ENCODE peak calls at places on chromosome 19, in four cellular contexts. G is astrocyte, I is osteoblast, P is A549. R is an unnamed sample. For H3K4me1, the result is how much of the 10 kb centered on the place peaks cover.

GRCh38 chr19:52532480-52532879 is 5.0 kb downstream of the ZNF808 start:
- DNase-seq in G (no peak), P (no peak), I (no peak), R (no peak)

GRCh38 chr19:16113727-16114126 is 2.0 kb downstream of the RAB8A start:
- DNase-seq in I (peak), P (no peak), G (no peak), R (no peak)

GRCh38 chr19:45769821-45770191 is 754 bp upstream of the SIX5 start:
- DNase-seq in P (peak), G (no peak), I (no peak), R (no peak)

GRCh38 chr19:50793558-50794065 is 3.4 kb downstream of the ACP4 start:
- DNase-seq in G (no peak), P (no peak), I (peak), R (no peak)

GRCh38 chr19:50252111-50252886 is 48.9 kb downstream of the MYH14 start:
- DNase-seq in I (peak), G (no peak), P (peak), R (no peak)

GRCh38 chr19:16698914-16699313 is 20.7 kb upstream of the NWD1 start:
- DNase-seq in I (no peak), P (no peak), G (no peak), R (no peak)

GRCh38 chr19:29714371-29714952 is 599 bp downstream of the C19orf12 start:
- DNase-seq in P (no peak), G (no peak), I (peak), R (no peak)

GRCh38 chr19:16232127-16232526 is 34.4 kb downstream of the AP1M1 start:
- DNase-seq in I (peak), G (no peak), P (no peak), R (no peak)

GRCh38 chr19:33419763-33420080 is 46.2 kb downstream of the CEBPG start:
- DNase-seq in G (no peak), I (peak), P (no peak), R (no peak)

GRCh38 chr19:45764487-45764886 is 4.6 kb downstream of the SIX5 start:
- DNase-seq in P (no peak), I (peak), G (no peak), R (no peak)

GRCh38 chr19:44741841-44742352 is 6.6 kb upstream of the BCL3 start:
- DNase-seq in P (peak), G (peak), I (peak), R (no peak)

GRCh38 chr19:2054763-2055162 is 3.7 kb upstream of the MKNK2 start:
- DNase-seq in P (no peak), I (peak), G (no peak), R (no peak)

GRCh38 chr19:54133312-54133956 is 4.1 kb upstream of the CNOT3 start:
- DNase-seq in G (peak), P (peak), I (no peak), R (peak)

GRCh38 chr19:49807888-49808675 is 5.0 kb downstream of the FUZ start:
- DNase-seq in I (peak), P (no peak), G (no peak), R (no peak)

GRCh38 chr19:56137405-56137804 is 3.7 kb upstream of the ZNF444 start:
- DNase-seq in P (peak), G (no peak), I (peak), R (no peak)

GRCh38 chr19:49542446-49542845 is 14.6 kb downstream of the RCN3 start:
- DNase-seq in G (no peak), I (peak), P (no peak), R (no peak)

GRCh38 chr19:42850981-42851717 is 28.4 kb downstream of the PSG1 start:
- DNase-seq in I (peak), G (peak), P (peak), R (no peak)

GRCh38 chr19:33133438-33134031 is 1.6 kb downstream of the WDR88 start:
- DNase-seq in I (peak), P (peak), G (no peak), R (no peak)

GRCh38 chr19:54449701-54450069 is 686 bp downstream of the LENG8 start:
- DNase-seq in G (no peak), P (no peak), I (peak), R (peak)

GRCh38 chr19:45451181-45451849 is 16.5 kb upstream of the FOSB start:
- DNase-seq in P (no peak), G (peak), I (peak), R (peak)

GRCh38 chr19:41575998-41576397 is at the start of gene CEACAM21:
- DNase-seq in I (no peak), G (no peak), P (no peak), R (no peak)

GRCh38 chr19:18419699-18420460 is 682 bp downstream of the SSBP4 start:
- DNase-seq in P (no peak), G (no peak), I (peak), R (no peak)

DNA sequence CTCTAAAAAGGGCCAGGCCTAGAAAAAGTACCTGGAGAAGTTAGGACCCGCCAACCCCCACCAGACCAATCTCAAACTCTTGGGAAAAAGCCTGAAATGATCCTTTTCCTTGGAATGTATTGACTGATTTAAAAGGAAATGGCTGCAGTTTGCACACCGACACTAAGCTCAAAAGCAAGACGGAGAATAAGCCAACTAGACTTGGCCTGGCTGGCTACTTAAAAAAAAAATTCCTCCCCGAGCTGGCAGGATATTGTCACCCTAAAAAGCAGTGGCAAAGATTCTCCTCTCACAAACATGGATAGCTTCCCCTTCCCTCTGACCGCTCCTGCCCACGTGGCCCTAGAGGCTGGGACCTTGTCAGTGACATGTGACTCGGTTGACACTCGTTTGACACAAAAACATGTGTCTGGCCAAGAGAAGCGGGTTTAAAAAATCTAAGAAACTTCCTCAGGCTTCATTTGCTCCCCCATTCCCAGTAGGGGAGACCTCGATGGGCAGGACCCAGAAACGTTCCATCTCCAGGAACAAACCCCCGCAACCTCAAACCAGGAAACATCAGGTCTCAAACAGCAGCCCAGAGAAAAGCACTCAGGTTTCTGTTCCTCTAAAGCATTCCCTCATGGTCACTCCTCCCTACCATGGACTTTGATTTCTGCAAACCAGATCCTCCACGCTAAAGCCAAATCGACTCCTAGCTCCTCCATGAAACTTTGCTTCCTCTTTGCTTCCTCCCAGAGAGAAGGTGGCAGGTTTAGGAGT is 1.3 kb downstream of the RFX1 start:
- DNase-seq in I (peak), G (no peak), P (no peak), R (no peak)
- H3K4me1 ChIP-seq in I (under half), G (under half), P (under half), R (under half)

DNA sequence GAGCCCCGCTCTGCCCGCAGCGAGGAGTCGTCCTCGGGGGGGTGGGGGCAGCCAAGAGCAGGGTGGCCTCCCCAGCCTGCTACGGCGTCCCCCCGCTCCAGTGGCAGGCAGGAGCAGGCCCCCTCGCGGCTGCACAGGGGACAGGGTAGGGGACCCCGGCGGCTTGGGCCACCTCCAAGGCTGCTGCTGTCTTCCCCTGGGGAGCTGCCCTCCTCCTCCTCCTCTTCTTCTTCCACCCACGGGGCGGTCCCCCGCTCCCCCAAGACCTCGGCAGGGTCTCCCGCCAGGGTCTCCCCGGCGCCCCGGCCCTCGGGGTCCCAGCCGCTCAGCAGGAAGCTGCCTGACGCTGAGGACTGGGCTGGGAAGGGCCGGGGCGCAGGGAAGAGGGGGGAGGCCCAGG is 12.7 kb downstream of the LMTK3 start:
- DNase-seq in P (no peak), G (no peak), I (peak), R (no peak)
- TF ChIP-seq CTCF in P (no peak), G (no peak), I (no peak), R (no peak)

DNA sequence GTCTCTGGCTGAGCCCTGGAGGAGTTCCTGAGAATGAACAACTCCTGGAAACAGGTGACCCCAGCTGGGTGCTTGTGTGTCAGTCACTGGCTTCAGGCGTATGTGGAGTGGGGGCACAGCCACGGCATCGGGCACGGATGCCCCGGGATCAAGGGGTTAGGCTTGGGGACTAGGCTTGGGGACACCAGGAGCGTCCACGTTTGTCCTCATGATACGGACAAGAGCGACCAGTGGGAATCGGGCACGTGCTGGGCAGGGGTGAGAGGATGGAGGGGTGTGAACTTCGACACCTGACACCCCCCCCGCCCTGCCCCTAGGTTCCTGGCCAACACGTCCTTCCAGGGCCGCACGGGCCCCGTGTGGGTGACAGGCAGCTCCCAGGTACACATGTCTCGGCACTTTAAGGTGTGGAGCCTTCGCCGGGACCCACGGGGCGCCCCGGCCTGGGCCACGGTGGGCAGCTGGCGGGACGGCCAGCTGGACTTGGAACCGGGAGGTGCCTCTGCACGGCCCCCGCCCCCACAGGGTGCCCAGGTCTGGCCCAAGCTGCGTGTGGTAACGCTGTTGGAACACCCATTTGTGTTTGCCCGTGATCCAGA is 4.1 kb downstream of the GRIN3B start:
- DNase-seq in G (no peak), P (no peak), I (no peak), R (no peak)
- H3K4me1 ChIP-seq in G (under half), P (under half), I (under half), R (under half)

GRCh38 chr19:5349041-5349440 is 8.4 kb upstream of the PTPRS start:
- DNase-seq in P (peak), I (peak), G (no peak), R (no peak)
- TF ChIP-seq CTCF in P (no peak), I (no peak), G (no peak), R (peak)

DNA sequence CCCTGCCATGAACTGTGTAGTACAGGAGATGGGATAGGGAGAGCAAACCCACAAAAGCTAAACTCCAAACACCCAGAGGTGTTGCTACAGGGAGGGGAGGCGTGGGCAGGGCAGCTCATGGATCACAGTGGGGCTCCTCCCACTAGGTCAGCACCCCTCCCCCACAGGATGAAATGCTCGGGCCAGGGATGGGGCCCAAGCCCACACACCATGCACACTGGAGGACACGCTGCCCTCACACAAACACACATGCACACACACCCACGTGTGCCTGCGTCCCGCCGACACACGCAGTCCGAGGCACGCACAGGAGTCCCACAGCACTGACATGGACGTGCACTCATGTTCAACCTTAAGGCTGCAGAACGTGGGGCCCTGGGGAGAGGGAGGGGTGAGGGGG is 6.0 kb upstream of the CCNP start:
- DNase-seq in P (no peak), G (no peak), I (no peak), R (no peak)
- H3K4me1 ChIP-seq in P (under half), G (under half), I (under half), R (under half)

GRCh38 chr19:3129112-3129511 is 6.7 kb upstream of the GNA15 start:
- DNase-seq in I (peak), G (peak), P (peak), R (no peak)
- TF ChIP-seq CTCF in I (peak), G (peak), P (peak), R (peak)

GRCh38 chr19:35759697-35760096 is 1.7 kb downstream of the PROSER3 start:
- DNase-seq in G (no peak), I (no peak), P (no peak), R (no peak)
- H3K4me1 ChIP-seq in G (under half), I (under half), P (under half), R (under half)

GRCh38 chr19:10433131-10433536 is 12.8 kb downstream of the PDE4A start:
- DNase-seq in I (peak), G (no peak), P (no peak), R (no peak)

GRCh38 chr19:10432736-10433130 is 12.4 kb downstream of the PDE4A start:
- DNase-seq in I (peak), P (no peak), G (no peak), R (no peak)

GRCh38 chr19:10431943-10432735 is 11.8 kb downstream of the PDE4A start:
- DNase-seq in P (no peak), I (peak), G (no peak), R (peak)

GRCh38 chr19:10430505-10431253 is 10.3 kb downstream of the PDE4A start:
- DNase-seq in P (no peak), I (peak), G (no peak), R (peak)

GRCh38 chr19:10431254-10431942 is 11.1 kb downstream of the PDE4A start:
- DNase-seq in G (no peak), P (no peak), I (peak), R (no peak)
- TF ChIP-seq CTCF in G (no peak), P (no peak), I (no peak), R (no peak)